ENCODE peak calls at places on chromosomes 3 and 15, in six cellular contexts. One of them, this sample, is unnamed.

GRCh38 chr3:37591130-37591865 is 270.4 kb upstream of the CTDSPL start:
- DNase-seq in HCT116: no peak
- DNase-seq in breast epithelium: no peak
- DNase-seq in heart left ventricle: peak
- DNase-seq in progenitor cell of endocrine pancreas: no peak
- DNase-seq in astrocyte of the spinal cord: no peak
- DNase-seq in this sample: no peak

GRCh38 chr15:51343466-51343865 is 2.0 kb downstream of the GLDN start:
- DNase-seq in HCT116: no peak
- DNase-seq in breast epithelium: no peak
- DNase-seq in heart left ventricle: no peak
- DNase-seq in progenitor cell of endocrine pancreas: no peak
- DNase-seq in astrocyte of the spinal cord: no peak
- DNase-seq in this sample: no peak

GRCh38 chr15:80982205-80982604 is 7.4 kb downstream of the MESD start:
- DNase-seq in HCT116: no peak
- DNase-seq in breast epithelium: no peak
- DNase-seq in heart left ventricle: no peak
- DNase-seq in progenitor cell of endocrine pancreas: no peak
- DNase-seq in astrocyte of the spinal cord: no peak
- DNase-seq in this sample: no peak

GRCh38 chr15:81312790-81313543 is 11.0 kb downstream of the STARD5 start:
- DNase-seq in HCT116: peak
- DNase-seq in breast epithelium: peak
- DNase-seq in heart left ventricle: peak
- DNase-seq in progenitor cell of endocrine pancreas: no peak
- DNase-seq in astrocyte of the spinal cord: peak
- DNase-seq in this sample: no peak

GRCh38 chr3:79651536-79652065 is 116.2 kb downstream of the ROBO1 start:
- DNase-seq in HCT116: no peak
- DNase-seq in breast epithelium: no peak
- DNase-seq in heart left ventricle: no peak
- DNase-seq in progenitor cell of endocrine pancreas: no peak
- DNase-seq in astrocyte of the spinal cord: peak
- DNase-seq in this sample: no peak

GRCh38 chr3:186693843-186694242 is 23.3 kb upstream of the KNG1 start:
- DNase-seq in HCT116: no peak
- DNase-seq in breast epithelium: no peak
- DNase-seq in heart left ventricle: no peak
- DNase-seq in progenitor cell of endocrine pancreas: no peak
- DNase-seq in astrocyte of the spinal cord: no peak
- DNase-seq in this sample: no peak

GRCh38 chr15:93866441-93866840 is 364.9 kb upstream of the MCTP2 start:
- DNase-seq in HCT116: no peak
- DNase-seq in breast epithelium: no peak
- DNase-seq in heart left ventricle: no peak
- DNase-seq in progenitor cell of endocrine pancreas: no peak
- DNase-seq in astrocyte of the spinal cord: no peak
- DNase-seq in this sample: no peak

GRCh38 chr3:60046212-60046611 is 996.4 kb upstream of the CFAP20DC start:
- DNase-seq in HCT116: no peak
- DNase-seq in breast epithelium: no peak
- DNase-seq in heart left ventricle: no peak
- DNase-seq in progenitor cell of endocrine pancreas: no peak
- DNase-seq in astrocyte of the spinal cord: no peak
- DNase-seq in this sample: no peak

GRCh38 chr15:59399465-59400102 is 26.9 kb upstream of the MYO1E start:
- DNase-seq in HCT116: no peak
- DNase-seq in breast epithelium: no peak
- DNase-seq in heart left ventricle: no peak
- DNase-seq in progenitor cell of endocrine pancreas: no peak
- DNase-seq in astrocyte of the spinal cord: no peak
- DNase-seq in this sample: peak

GRCh38 chr3:38022887-38023709 is 6.3 kb downstream of the PLCD1 start:
- DNase-seq in HCT116: no peak
- DNase-seq in breast epithelium: no peak
- DNase-seq in heart left ventricle: no peak
- DNase-seq in progenitor cell of endocrine pancreas: no peak
- DNase-seq in astrocyte of the spinal cord: no peak
- DNase-seq in this sample: no peak

GRCh38 chr3:184812845-184813157 is 835 bp downstream of the VPS8 start:
- DNase-seq in HCT116: no peak
- DNase-seq in breast epithelium: no peak
- DNase-seq in heart left ventricle: no peak
- DNase-seq in progenitor cell of endocrine pancreas: no peak
- DNase-seq in astrocyte of the spinal cord: no peak
- DNase-seq in this sample: no peak

GRCh38 chr3:194373028-194373427 is 3.5 kb upstream of the LRRC15 start:
- DNase-seq in HCT116: no peak
- DNase-seq in breast epithelium: no peak
- DNase-seq in heart left ventricle: no peak
- DNase-seq in progenitor cell of endocrine pancreas: no peak
- DNase-seq in astrocyte of the spinal cord: no peak
- DNase-seq in this sample: no peak

GRCh38 chr3:138103466-138103865 is 11.9 kb downstream of the DZIP1L start:
- DNase-seq in HCT116: no peak
- DNase-seq in breast epithelium: no peak
- DNase-seq in heart left ventricle: no peak
- DNase-seq in progenitor cell of endocrine pancreas: no peak
- DNase-seq in astrocyte of the spinal cord: no peak
- DNase-seq in this sample: no peak

GRCh38 chr15:70142322-70143191 is 44.8 kb upstream of the TLE3 start:
- DNase-seq in HCT116: no peak
- DNase-seq in breast epithelium: no peak
- DNase-seq in heart left ventricle: peak
- DNase-seq in progenitor cell of endocrine pancreas: no peak
- DNase-seq in astrocyte of the spinal cord: peak
- DNase-seq in this sample: no peak

GRCh38 chr3:160755776-160756304 is at the start of gene PPM1L:
- DNase-seq in HCT116: peak
- DNase-seq in breast epithelium: peak
- DNase-seq in heart left ventricle: peak
- DNase-seq in progenitor cell of endocrine pancreas: peak
- DNase-seq in astrocyte of the spinal cord: peak
- DNase-seq in this sample: peak

GRCh38 chr15:99717129-99718024 is 15.9 kb downstream of the LYSMD4 start:
- DNase-seq in HCT116: no peak
- DNase-seq in breast epithelium: no peak
- DNase-seq in heart left ventricle: peak
- DNase-seq in progenitor cell of endocrine pancreas: no peak
- DNase-seq in astrocyte of the spinal cord: no peak
- DNase-seq in this sample: no peak

GRCh38 chr3:122944671-122945151 is 82.9 kb downstream of the SEMA5B start:
- DNase-seq in HCT116: no peak
- DNase-seq in breast epithelium: no peak
- DNase-seq in heart left ventricle: no peak
- DNase-seq in progenitor cell of endocrine pancreas: no peak
- DNase-seq in astrocyte of the spinal cord: no peak
- DNase-seq in this sample: no peak

DNA sequence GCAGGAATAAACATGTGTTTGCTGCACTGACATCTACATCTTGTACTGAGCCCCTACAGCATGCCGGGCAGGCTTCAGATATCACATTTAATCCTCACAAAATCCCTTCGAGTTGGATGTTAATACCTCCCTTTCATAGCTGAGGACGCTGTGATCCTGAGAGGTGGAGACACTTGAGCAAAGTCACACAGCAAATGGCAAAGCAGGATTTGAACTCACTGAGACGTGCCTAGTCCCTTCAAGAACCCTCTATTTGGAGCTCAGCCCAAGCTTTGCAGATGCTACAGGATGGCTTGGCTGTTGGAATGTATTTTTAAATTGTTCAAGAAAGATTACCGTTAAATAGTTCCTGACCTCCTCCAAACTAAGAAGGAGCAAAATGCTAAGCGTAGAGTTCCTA is 64.6 kb upstream of the SLC6A6 start:
- DNase-seq in HCT116: no peak
- DNase-seq in breast epithelium: no peak
- DNase-seq in heart left ventricle: no peak
- DNase-seq in progenitor cell of endocrine pancreas: no peak
- DNase-seq in astrocyte of the spinal cord: no peak
- DNase-seq in this sample: no peak
- TF ChIP-seq CTCF in HCT116: no peak
- TF ChIP-seq CTCF in breast epithelium: no peak
- TF ChIP-seq CTCF in heart left ventricle: no peak
- TF ChIP-seq CTCF in progenitor cell of endocrine pancreas: no peak
- TF ChIP-seq CTCF in astrocyte of the spinal cord: no peak
- TF ChIP-seq CTCF in this sample: no peak

GRCh38 chr15:73050561-73051297 is 1.5 kb upstream of the NEO1 start:
- DNase-seq in HCT116: no peak
- DNase-seq in breast epithelium: no peak
- DNase-seq in heart left ventricle: no peak
- DNase-seq in progenitor cell of endocrine pancreas: no peak
- DNase-seq in astrocyte of the spinal cord: peak
- DNase-seq in this sample: no peak

GRCh38 chr15:73053398-73053723 is 1.1 kb downstream of the NEO1 start:
- DNase-seq in HCT116: no peak
- DNase-seq in breast epithelium: no peak
- DNase-seq in heart left ventricle: no peak
- DNase-seq in progenitor cell of endocrine pancreas: no peak
- DNase-seq in astrocyte of the spinal cord: no peak
- DNase-seq in this sample: no peak

GRCh38 chr15:73052679-73053397 is 575 bp downstream of the NEO1 start:
- DNase-seq in HCT116: peak
- DNase-seq in breast epithelium: no peak
- DNase-seq in heart left ventricle: peak
- DNase-seq in progenitor cell of endocrine pancreas: peak
- DNase-seq in astrocyte of the spinal cord: peak
- DNase-seq in this sample: peak

GRCh38 chr15:73051402-73051810 is 857 bp upstream of the NEO1 start:
- DNase-seq in HCT116: no peak
- DNase-seq in breast epithelium: peak
- DNase-seq in heart left ventricle: peak
- DNase-seq in progenitor cell of endocrine pancreas: no peak
- DNase-seq in astrocyte of the spinal cord: peak
- DNase-seq in this sample: no peak

GRCh38 chr15:73051811-73052678 is at the start of gene NEO1:
- DNase-seq in HCT116: peak
- DNase-seq in breast epithelium: peak
- DNase-seq in heart left ventricle: peak
- DNase-seq in progenitor cell of endocrine pancreas: peak
- DNase-seq in astrocyte of the spinal cord: peak
- DNase-seq in this sample: peak
- TF ChIP-seq CTCF in HCT116: no peak
- TF ChIP-seq CTCF in breast epithelium: no peak
- TF ChIP-seq CTCF in heart left ventricle: no peak
- TF ChIP-seq CTCF in progenitor cell of endocrine pancreas: no peak
- TF ChIP-seq CTCF in astrocyte of the spinal cord: no peak
- TF ChIP-seq CTCF in this sample: no peak

DNA sequence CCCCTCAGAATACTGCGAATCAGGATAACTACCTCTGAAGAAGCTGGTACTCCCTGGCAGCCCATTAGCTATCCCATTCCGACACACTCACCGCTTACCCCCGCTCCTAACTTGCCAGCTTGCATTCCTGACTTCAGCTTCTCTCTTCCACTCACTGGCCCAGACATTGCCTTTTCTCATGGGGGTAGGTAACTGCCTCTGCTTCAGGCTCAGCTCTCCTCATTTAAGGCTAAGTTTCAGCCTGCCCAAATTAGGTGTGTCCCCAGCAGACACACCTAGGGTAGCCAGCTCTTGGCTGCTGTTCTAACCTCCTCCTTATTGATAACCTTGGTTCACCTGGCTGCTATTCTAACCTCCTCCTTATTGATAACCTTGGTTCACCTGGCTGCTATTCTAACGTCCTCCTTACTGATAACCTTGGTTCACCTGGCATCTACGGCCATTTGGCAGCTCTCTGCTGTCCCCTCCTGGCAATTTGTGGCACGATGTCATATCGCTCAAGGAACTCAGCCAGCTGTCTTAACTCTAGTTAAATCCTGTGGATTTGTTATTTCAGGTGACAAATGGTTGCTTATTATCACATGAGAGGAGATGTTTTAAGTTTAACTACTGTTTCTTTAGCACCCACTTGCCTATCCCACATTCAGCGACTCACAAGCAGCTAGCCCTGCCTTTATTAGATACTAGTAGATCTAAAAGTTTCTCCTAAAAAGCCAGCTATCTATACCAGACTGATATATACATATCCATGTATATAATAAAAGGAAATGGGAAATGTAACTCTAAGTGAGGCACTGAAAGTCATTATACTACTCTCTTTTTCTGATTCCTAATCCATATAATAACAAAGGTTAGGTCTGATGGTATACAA is 106.5 kb upstream of the ACP3 start:
- DNase-seq in HCT116: peak
- DNase-seq in breast epithelium: no peak
- DNase-seq in heart left ventricle: no peak
- DNase-seq in progenitor cell of endocrine pancreas: peak
- DNase-seq in astrocyte of the spinal cord: no peak
- DNase-seq in this sample: no peak
- TF ChIP-seq CTCF in HCT116: peak
- TF ChIP-seq CTCF in breast epithelium: peak
- TF ChIP-seq CTCF in heart left ventricle: peak
- TF ChIP-seq CTCF in progenitor cell of endocrine pancreas: peak
- TF ChIP-seq CTCF in astrocyte of the spinal cord: peak
- TF ChIP-seq CTCF in this sample: no peak

GRCh38 chr3:146382386-146382785 is 87.0 kb downstream of the PLSCR2 start:
- DNase-seq in HCT116: peak
- DNase-seq in breast epithelium: no peak
- DNase-seq in heart left ventricle: no peak
- DNase-seq in progenitor cell of endocrine pancreas: no peak
- DNase-seq in astrocyte of the spinal cord: peak
- DNase-seq in this sample: no peak
- TF ChIP-seq CTCF in HCT116: peak
- TF ChIP-seq CTCF in breast epithelium: no peak
- TF ChIP-seq CTCF in heart left ventricle: no peak
- TF ChIP-seq CTCF in progenitor cell of endocrine pancreas: peak
- TF ChIP-seq CTCF in astrocyte of the spinal cord: peak
- TF ChIP-seq CTCF in this sample: no peak

GRCh38 chr3:113695818-113696645 is at the start of gene USF3:
- DNase-seq in HCT116: peak
- DNase-seq in breast epithelium: peak
- DNase-seq in heart left ventricle: peak
- DNase-seq in progenitor cell of endocrine pancreas: peak
- DNase-seq in astrocyte of the spinal cord: peak
- DNase-seq in this sample: peak
- TF ChIP-seq CTCF in HCT116: no peak
- TF ChIP-seq CTCF in breast epithelium: no peak
- TF ChIP-seq CTCF in heart left ventricle: no peak
- TF ChIP-seq CTCF in progenitor cell of endocrine pancreas: peak
- TF ChIP-seq CTCF in astrocyte of the spinal cord: no peak
- TF ChIP-seq CTCF in this sample: no peak

DNA sequence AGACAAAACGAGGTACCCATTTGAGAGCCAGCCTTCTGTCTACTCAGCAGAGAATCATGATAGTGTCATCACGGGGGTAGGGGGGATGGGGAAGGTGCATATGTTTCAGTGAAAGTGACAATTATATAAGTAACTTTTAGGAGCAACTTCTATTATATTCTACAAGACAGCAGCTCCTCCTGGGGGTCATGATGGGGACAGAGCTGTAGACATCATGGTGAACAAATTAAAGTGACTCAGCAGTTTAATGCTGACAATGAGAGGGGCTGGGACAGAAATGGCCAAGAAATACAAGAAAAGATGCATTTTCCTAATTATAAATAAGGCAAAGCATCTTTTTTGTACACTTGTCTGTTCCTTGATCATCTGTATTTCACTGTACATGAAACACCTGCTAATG is 11.8 kb downstream of the CAPN3 start:
- DNase-seq in HCT116: peak
- DNase-seq in breast epithelium: no peak
- DNase-seq in heart left ventricle: no peak
- DNase-seq in progenitor cell of endocrine pancreas: no peak
- DNase-seq in astrocyte of the spinal cord: no peak
- DNase-seq in this sample: no peak
- TF ChIP-seq CTCF in HCT116: peak
- TF ChIP-seq CTCF in breast epithelium: no peak
- TF ChIP-seq CTCF in heart left ventricle: no peak
- TF ChIP-seq CTCF in progenitor cell of endocrine pancreas: no peak
- TF ChIP-seq CTCF in astrocyte of the spinal cord: no peak
- TF ChIP-seq CTCF in this sample: no peak